ENCODE peak calls at places on chromosomes 7 and 10, in ten cellular contexts. Z is neural progenitor cell, V is progenitor cell of endocrine pancreas, P is Ammon's horn, J is aorta, K is nucleus accumbens, I is LoVo, M is HTR-8/SVneo, E is AG20443, C is NB4. L is an unnamed sample.

GRCh38 chr10:51371725-51372124 is 297.4 kb downstream of the PRKG1 start:
- DNase-seq in K (no peak), E (no peak), C (no peak), Z (no peak), J (no peak), P (peak), I (no peak), M (no peak), V (no peak), L (no peak)

GRCh38 chr10:17730667-17731066 is 21.3 kb upstream of the TMEM236 start:
- DNase-seq in E (peak), P (no peak), K (no peak), Z (no peak), I (no peak), J (peak), M (no peak), V (no peak), C (no peak), L (no peak)

GRCh38 chr7:77354914-77355313 is 61.2 kb downstream of the GSAP start:
- DNase-seq in V (no peak), J (no peak), I (no peak), M (no peak), P (no peak), C (no peak), E (no peak), Z (no peak), K (no peak), L (no peak)

GRCh38 chr10:31723074-31723750 is 205.4 kb downstream of the ARHGAP12 start:
- DNase-seq in I (no peak), M (no peak), C (no peak), V (no peak), E (peak), P (peak), Z (no peak), K (no peak), J (no peak), L (no peak)

GRCh38 chr10:3425261-3425660 is 252.7 kb upstream of the PITRM1 start:
- DNase-seq in M (no peak), P (no peak), E (no peak), J (no peak), C (no peak), Z (no peak), V (no peak), I (no peak), K (no peak), L (no peak)

GRCh38 chr10:80459047-80459865 is 5.1 kb downstream of the TSPAN14 start:
- DNase-seq in M (no peak), J (peak), K (no peak), Z (peak), C (peak), P (no peak), V (no peak), I (peak), E (peak), L (peak)

GRCh38 chr10:78905940-78906308 is 162.8 kb upstream of the ZMIZ1 start:
- DNase-seq in V (no peak), J (no peak), C (no peak), I (no peak), E (no peak), P (peak), Z (peak), K (no peak), M (no peak), L (no peak)

GRCh38 chr10:29709484-29710002 is 74.8 kb upstream of the SVIL start:
- DNase-seq in V (no peak), E (no peak), J (no peak), C (no peak), P (no peak), Z (no peak), I (no peak), K (no peak), M (no peak), L (no peak)

GRCh38 chr10:11335881-11336430 is 275.5 kb downstream of the USP6NL start:
- DNase-seq in E (no peak), Z (no peak), K (no peak), C (no peak), V (no peak), J (no peak), I (no peak), M (no peak), P (no peak), L (no peak)

GRCh38 chr7:155660059-155660757 is 15.7 kb downstream of the RBM33 start:
- DNase-seq in J (no peak), E (no peak), I (no peak), P (no peak), Z (no peak), C (peak), K (no peak), V (no peak), M (no peak), L (no peak)

GRCh38 chr7:12607134-12607533 is 36.6 kb downstream of the SCIN start:
- DNase-seq in C (no peak), Z (no peak), M (no peak), J (no peak), E (no peak), P (no peak), V (no peak), I (no peak), K (no peak), L (no peak)

GRCh38 chr7:81366546-81366945 is 403.3 kb downstream of the HGF start:
- DNase-seq in M (no peak), V (no peak), E (peak), Z (no peak), K (no peak), J (no peak), C (no peak), I (no peak), P (no peak), L (no peak)

GRCh38 chr7:102916426-102916825 is 3.6 kb downstream of the LRRC17 start:
- DNase-seq in P (peak), V (no peak), M (no peak), C (no peak), J (no peak), K (no peak), Z (peak), E (peak), I (no peak), L (no peak)

GRCh38 chr10:93067443-93068365 is 6.0 kb upstream of the CYP26A1 start:
- DNase-seq in I (no peak), Z (no peak), V (no peak), P (no peak), C (no peak), E (no peak), J (no peak), K (no peak), M (no peak), L (no peak)

GRCh38 chr7:127897704-127898454 is 133.4 kb downstream of the LRRC4 start:
- DNase-seq in J (no peak), M (no peak), C (peak), P (no peak), V (no peak), I (no peak), K (no peak), E (no peak), Z (no peak), L (no peak)

GRCh38 chr10:1712944-1713671 is 24.2 kb downstream of the ADARB2 start:
- DNase-seq in K (no peak), I (no peak), J (no peak), C (no peak), Z (no peak), V (no peak), M (no peak), E (no peak), P (no peak), L (no peak)

GRCh38 chr7:121276276-121276675 is 52.5 kb upstream of the WNT16 start:
- DNase-seq in K (no peak), J (no peak), Z (no peak), P (no peak), I (no peak), C (no peak), M (no peak), E (no peak), V (no peak), L (no peak)

GRCh38 chr7:7424151-7424873 is 111.4 kb downstream of the COL28A1 start:
- DNase-seq in V (peak), K (peak), I (peak), E (peak), C (peak), P (peak), Z (peak), J (peak), M (peak), L (peak)

GRCh38 chr10:13567030-13567429 is 19.7 kb upstream of the PRPF18 start:
- DNase-seq in P (no peak), M (no peak), Z (no peak), V (no peak), C (peak), J (no peak), K (no peak), E (no peak), I (no peak), L (peak)

GRCh38 chr7:48046458-48046857 is 11.1 kb downstream of the C7orf57 start:
- DNase-seq in K (no peak), E (no peak), I (no peak), J (no peak), Z (no peak), M (no peak), C (no peak), V (no peak), P (no peak), L (no peak)

GRCh38 chr7:767580-767940 is 40.5 kb upstream of the PRKAR1B start:
- DNase-seq in J (no peak), P (peak), K (no peak), I (no peak), M (no peak), V (no peak), C (no peak), Z (no peak), E (no peak), L (no peak)

GRCh38 chr7:73865738-73866445 is 4.9 kb downstream of the TMEM270 start:
- DNase-seq in C (peak), E (peak), Z (peak), I (peak), V (no peak), K (peak), M (peak), P (peak), J (no peak), L (peak)

GRCh38 chr7:92831716-92832622 is 4.4 kb downstream of the CDK6 start:
- DNase-seq in M (peak), I (no peak), K (no peak), V (no peak), Z (no peak), E (peak), C (peak), J (no peak), P (no peak), L (no peak)

GRCh38 chr7:6478186-6478585 is 30.4 kb upstream of the DAGLB start:
- DNase-seq in C (no peak), Z (no peak), P (no peak), K (no peak), E (no peak), M (no peak), V (no peak), J (peak), I (no peak), L (no peak)

GRCh38 chr10:83617692-83618325 is 521.5 kb upstream of the GHITM start:
- DNase-seq in C (no peak), E (no peak), K (no peak), P (no peak), M (no peak), V (no peak), Z (no peak), I (no peak), J (no peak), L (no peak)

GRCh38 chr10:108424656-108425055 is 1260.2 kb upstream of the SORCS1 start:
- DNase-seq in P (no peak), C (no peak), J (no peak), M (no peak), E (peak), K (no peak), I (no peak), Z (no peak), V (no peak), L (no peak)

GRCh38 chr7:27912751-27913150 is 172.8 kb downstream of the TAX1BP1 start:
- DNase-seq in K (no peak), C (no peak), V (no peak), P (no peak), Z (no peak), J (no peak), E (no peak), I (no peak), M (no peak), L (no peak)

GRCh38 chr7:644381-645305 is 81.9 kb upstream of the DNAAF5 start:
- DNase-seq in J (no peak), M (no peak), P (no peak), E (no peak), K (no peak), V (no peak), C (no peak), I (no peak), Z (no peak), L (no peak)

GRCh38 chr10:86779267-86780017 is 23.0 kb downstream of the BMPR1A start:
- DNase-seq in Z (no peak), C (no peak), V (no peak), M (no peak), K (no peak), J (no peak), P (no peak), E (peak), I (no peak), L (no peak)

GRCh38 chr7:43491984-43492383 is 90.9 kb upstream of the STK17A start:
- DNase-seq in Z (no peak), C (no peak), V (no peak), K (no peak), M (no peak), J (no peak), I (peak), P (no peak), E (peak), L (no peak)

GRCh38 chr10:114271779-114272167 is 32.7 kb downstream of the VWA2 start:
- DNase-seq in E (peak), C (no peak), J (peak), I (peak), M (peak), K (no peak), P (no peak), V (no peak), Z (no peak), L (no peak)

GRCh38 chr7:20214787-20215669 is 2.2 kb downstream of the MACC1 start:
- DNase-seq in Z (no peak), K (no peak), M (no peak), J (no peak), E (no peak), C (peak), P (no peak), V (no peak), I (no peak), L (no peak)

GRCh38 chr10:62374862-62375710 is 917 bp downstream of the ZNF365 start:
- DNase-seq in P (peak), C (no peak), I (peak), E (no peak), K (peak), M (peak), J (no peak), V (no peak), Z (no peak), L (no peak)

L was measured in HL-60.